ENCODE peak calls at places on chromosomes 13 and 19, in five cellular contexts. V is Daoy; G is nephron progenitor cell; O is activated CD4-positive, alpha-beta memory T cell treated with anti-CD3 and anti-CD28 coated beads for 36 hours; L is NCI-H2029. M is an unnamed sample.

GRCh38 chr13:97544041-97544765 is 110.2 kb downstream of the RAP2A start:
- DNase-seq in V (no peak), G (no peak), O (no peak), L (no peak), M (peak)

GRCh38 chr19:17159466-17160393 is 55.4 kb upstream of the USE1 start:
- DNase-seq in V (no peak), G (no peak), O (no peak), L (no peak), M (no peak)

GRCh38 chr13:29832899-29833298 is 17.5 kb downstream of the UBL3 start:
- DNase-seq in V (no peak), G (no peak), O (no peak), L (no peak), M (no peak)

GRCh38 chr13:49308104-49308875 is 60.6 kb downstream of the CDADC1 start:
- DNase-seq in V (no peak), G (no peak), O (no peak), L (no peak), M (no peak)

GRCh38 chr13:68851026-68851425 is 1256.6 kb upstream of the ATXN8OS start:
- DNase-seq in V (peak), G (no peak), O (no peak), L (peak), M (no peak)

GRCh38 chr13:113851826-113852535 is 11.9 kb downstream of the GAS6 start:
- DNase-seq in V (no peak), G (no peak), O (peak), L (no peak), M (no peak)

GRCh38 chr13:36135876-36136275 is 4.7 kb upstream of the DCLK1 start:
- DNase-seq in V (no peak), G (no peak), O (no peak), L (no peak), M (no peak)

GRCh38 chr19:50722248-50723013 is 733 bp upstream of the CLEC11A start:
- DNase-seq in V (no peak), G (peak), O (no peak), L (no peak), M (peak)

GRCh38 chr19:30284885-30285284 is 87.3 kb upstream of the ZNF536 start:
- DNase-seq in V (no peak), G (no peak), O (no peak), L (no peak), M (no peak)

GRCh38 chr19:35756373-35757230 is at the start of gene HSPB6:
- DNase-seq in V (peak), G (no peak), O (no peak), L (no peak), M (no peak)

GRCh38 chr13:113742000-113742441 is 17.0 kb upstream of the TMEM255B start:
- DNase-seq in V (peak), G (peak), O (peak), L (no peak), M (peak)

GRCh38 chr13:94309997-94310842 is 169.3 kb downstream of the DCT start:
- DNase-seq in V (peak), G (no peak), O (no peak), L (no peak), M (no peak)

GRCh38 chr13:105139380-105140285 is 1395.8 kb downstream of the EFNB2 start:
- DNase-seq in V (peak), G (no peak), O (peak), L (peak), M (peak)

GRCh38 chr13:113493315-113493951 is 2.9 kb upstream of the DCUN1D2 start:
- DNase-seq in V (peak), G (no peak), O (no peak), L (peak), M (peak)

GRCh38 chr19:16856091-16856490 is 26.9 kb downstream of the SIN3B start:
- DNase-seq in V (no peak), G (no peak), O (no peak), L (no peak), M (no peak)

GRCh38 chr13:33745370-33746324 is 72.3 kb upstream of the RFC3 start:
- DNase-seq in V (no peak), G (no peak), O (no peak), L (peak), M (no peak)

GRCh38 chr13:98142427-98143156 is at the start of gene FARP1:
- DNase-seq in V (peak), G (peak), O (peak), L (peak), M (peak)

GRCh38 chr19:55340144-55340783 is 588 bp downstream of the KMT5C start:
- DNase-seq in V (no peak), G (no peak), O (peak), L (no peak), M (no peak)

GRCh38 chr19:31444931-31445330 is 95.7 kb upstream of the TSHZ3 start:
- DNase-seq in V (no peak), G (no peak), O (no peak), L (no peak), M (no peak)

GRCh38 chr19:55638864-55639359 is 1.9 kb upstream of the ZNF580 start:
- DNase-seq in V (peak), G (no peak), O (peak), L (no peak), M (peak)

GRCh38 chr13:30715837-30716236 is 19.5 kb upstream of the ALOX5AP start:
- DNase-seq in V (no peak), G (no peak), O (no peak), L (no peak), M (no peak)

GRCh38 chr19:16266586-16266942 is 58.1 kb upstream of the KLF2 start:
- DNase-seq in V (no peak), G (no peak), O (peak), L (no peak), M (no peak)

GRCh38 chr19:47176627-47177090 is 46.0 kb downstream of the SAE1 start:
- DNase-seq in V (peak), G (no peak), O (peak), L (no peak), M (no peak)

GRCh38 chr19:54316746-54317107 is 3.8 kb upstream of the LILRA5 start:
- DNase-seq in V (peak), G (no peak), O (no peak), L (no peak), M (no peak)

GRCh38 chr13:82062772-82063171 is 1721.8 kb upstream of the SPRY2 start:
- DNase-seq in V (no peak), G (no peak), O (no peak), L (no peak), M (no peak)

GRCh38 chr13:100088648-100089601 is at the start of gene PCCA:
- DNase-seq in V (peak), G (peak), O (peak), L (no peak), M (peak)

GRCh38 chr13:44013666-44014291 is 134.1 kb downstream of the LACC1 start:
- DNase-seq in V (peak), G (no peak), O (no peak), L (no peak), M (no peak)

GRCh38 chr19:18173572-18174294 is at the start of gene IFI30:
- DNase-seq in V (peak), G (peak), O (peak), L (peak), M (peak)

GRCh38 chr19:2426661-2427322 is 594 bp downstream of the TIMM13 start:
- DNase-seq in V (peak), G (peak), O (peak), L (peak), M (no peak)

GRCh38 chr19:32364040-32364439 is 18.6 kb downstream of the ZNF507 start:
- DNase-seq in V (no peak), G (no peak), O (no peak), L (no peak), M (no peak)

M was measured in H4.